ENCODE peak calls at places on chromosomes 16 and 17, in nine cellular contexts. One of them, this sample, is unnamed.
A peak's percentile ranks its signal among the peaks of the same experiment; 100 is the strongest.

GRCh38 chr16:79920685-79921084 is 320.1 kb upstream of the MAF start:
- DNase-seq in left lung: no peak
- DNase-seq in mammary epithelial cell: no peak
- DNase-seq in A549: no peak
- DNase-seq in pancreas: no peak
- DNase-seq in uterus: no peak
- DNase-seq in lung: no peak
- DNase-seq in IMR-90: no peak
- DNase-seq in upper lobe of right lung: no peak
- DNase-seq in this sample: no peak

GRCh38 chr16:48583075-48584065 is 26.6 kb downstream of the N4BP1 start:
- DNase-seq in left lung: no peak
- DNase-seq in mammary epithelial cell: no peak
- DNase-seq in A549: no peak
- DNase-seq in pancreas: no peak
- DNase-seq in uterus: no peak
- DNase-seq in lung: peak; percentile 60
- DNase-seq in IMR-90: no peak
- DNase-seq in upper lobe of right lung: no peak
- DNase-seq in this sample: no peak

GRCh38 chr17:62804822-62805221 is 3.3 kb downstream of the MARCHF10 start:
- DNase-seq in left lung: no peak
- DNase-seq in mammary epithelial cell: peak; percentile 56
- DNase-seq in A549: peak; percentile 91
- DNase-seq in pancreas: no peak
- DNase-seq in uterus: no peak
- DNase-seq in lung: no peak
- DNase-seq in IMR-90: peak; percentile 75
- DNase-seq in upper lobe of right lung: no peak
- DNase-seq in this sample: no peak

GRCh38 chr17:489758-490329 is 137.2 kb upstream of the RPH3AL start:
- DNase-seq in left lung: no peak
- DNase-seq in mammary epithelial cell: peak; percentile 40
- DNase-seq in A549: peak; percentile 67
- DNase-seq in pancreas: no peak
- DNase-seq in uterus: peak; percentile 41
- DNase-seq in lung: peak; percentile 39
- DNase-seq in IMR-90: peak; percentile 44
- DNase-seq in upper lobe of right lung: peak; percentile 70
- DNase-seq in this sample: peak; percentile 74

GRCh38 chr17:73210002-73210678 is 17.3 kb downstream of the COG1 start:
- DNase-seq in left lung: no peak
- DNase-seq in mammary epithelial cell: no peak
- DNase-seq in A549: no peak
- DNase-seq in pancreas: no peak
- DNase-seq in uterus: no peak
- DNase-seq in lung: no peak
- DNase-seq in IMR-90: no peak
- DNase-seq in upper lobe of right lung: no peak
- DNase-seq in this sample: no peak

GRCh38 chr16:87200637-87201036 is 116.6 kb downstream of the C16orf95 start:
- DNase-seq in left lung: no peak
- DNase-seq in mammary epithelial cell: no peak
- DNase-seq in A549: no peak
- DNase-seq in pancreas: no peak
- DNase-seq in uterus: no peak
- DNase-seq in lung: no peak
- DNase-seq in IMR-90: no peak
- DNase-seq in upper lobe of right lung: no peak
- DNase-seq in this sample: no peak

GRCh38 chr17:41340934-41341861 is 9.4 kb downstream of the KRT33A start:
- DNase-seq in left lung: no peak
- DNase-seq in mammary epithelial cell: no peak
- DNase-seq in A549: no peak
- DNase-seq in pancreas: no peak
- DNase-seq in uterus: no peak
- DNase-seq in lung: no peak
- DNase-seq in IMR-90: no peak
- DNase-seq in upper lobe of right lung: no peak
- DNase-seq in this sample: no peak

GRCh38 chr17:2398655-2399571 is 1.9 kb downstream of the MNT start:
- DNase-seq in left lung: peak; percentile 76
- DNase-seq in mammary epithelial cell: peak; percentile 74
- DNase-seq in A549: peak; percentile 82
- DNase-seq in pancreas: peak; percentile 80
- DNase-seq in uterus: peak; percentile 74
- DNase-seq in lung: peak; percentile 66
- DNase-seq in IMR-90: peak; percentile 78
- DNase-seq in upper lobe of right lung: peak; percentile 88
- DNase-seq in this sample: peak; percentile 56

GRCh38 chr17:17067277-17067676 is 25.0 kb downstream of the MPRIP start:
- DNase-seq in left lung: peak; percentile 4
- DNase-seq in mammary epithelial cell: peak; percentile 62
- DNase-seq in A549: peak; percentile 56
- DNase-seq in pancreas: no peak
- DNase-seq in uterus: no peak
- DNase-seq in lung: no peak
- DNase-seq in IMR-90: peak; percentile 55
- DNase-seq in upper lobe of right lung: peak; percentile 11
- DNase-seq in this sample: no peak

GRCh38 chr17:17737938-17738894 is 57.0 kb downstream of the RAI1 start:
- DNase-seq in left lung: no peak
- DNase-seq in mammary epithelial cell: peak; percentile 44
- DNase-seq in A549: peak; percentile 83
- DNase-seq in pancreas: no peak
- DNase-seq in uterus: no peak
- DNase-seq in lung: no peak
- DNase-seq in IMR-90: no peak
- DNase-seq in upper lobe of right lung: peak; percentile 72
- DNase-seq in this sample: no peak

DNA sequence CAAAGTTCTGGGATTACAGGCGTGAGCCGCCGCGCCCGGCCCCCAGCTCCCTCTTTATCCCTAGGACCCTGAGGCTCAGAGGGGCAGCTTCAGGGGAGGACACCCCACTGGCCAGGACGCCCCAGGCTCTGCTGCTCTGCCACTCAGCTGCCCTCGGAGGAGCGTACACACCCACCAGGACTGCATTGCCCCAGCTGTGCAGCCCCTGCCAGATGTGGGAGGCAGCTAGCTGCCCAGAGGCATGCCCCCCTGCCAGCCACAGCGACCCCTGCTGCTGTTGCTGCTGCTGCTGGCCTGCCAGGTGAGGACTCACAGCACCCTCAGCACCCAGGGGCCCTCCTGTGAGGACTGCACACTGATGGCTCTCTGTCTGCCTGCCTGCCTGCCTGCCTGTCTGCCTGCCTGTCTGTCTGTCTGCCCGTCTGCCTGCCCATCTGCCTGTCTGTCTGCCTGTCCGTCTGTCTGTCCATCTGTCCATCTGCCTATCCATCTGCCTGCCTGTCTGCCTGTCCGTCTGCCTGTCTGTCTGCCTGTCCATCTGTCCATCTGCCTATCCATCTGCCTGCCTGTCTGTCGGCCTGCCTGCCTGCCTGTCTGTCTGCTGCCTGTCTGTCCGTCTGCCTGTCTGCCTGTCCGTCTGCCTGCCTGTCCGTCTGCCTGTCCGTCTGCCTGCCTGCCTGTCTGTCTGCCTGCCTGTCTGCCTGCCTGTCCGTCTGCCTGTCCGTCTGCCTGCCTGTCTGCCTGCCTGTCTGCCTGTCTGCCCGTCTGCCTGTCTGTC is 5.0 kb downstream of the GCGR start:
- DNase-seq in left lung: no peak
- DNase-seq in mammary epithelial cell: no peak
- DNase-seq in A549: no peak
- DNase-seq in pancreas: peak; percentile 53
- DNase-seq in uterus: no peak
- DNase-seq in lung: no peak
- DNase-seq in IMR-90: no peak
- DNase-seq in upper lobe of right lung: no peak
- DNase-seq in this sample: no peak
- TF ChIP-seq CTCF in left lung: no peak
- TF ChIP-seq CTCF in mammary epithelial cell: no peak
- TF ChIP-seq CTCF in A549: no peak
- TF ChIP-seq CTCF in pancreas: no peak
- TF ChIP-seq CTCF in uterus: no peak
- TF ChIP-seq CTCF in lung: no peak
- TF ChIP-seq CTCF in IMR-90: no peak
- TF ChIP-seq CTCF in upper lobe of right lung: no peak
- TF ChIP-seq CTCF in this sample: peak; percentile 42

GRCh38 chr17:75773121-75773807 is 8.3 kb upstream of the GALK1 start:
- DNase-seq in left lung: no peak
- DNase-seq in mammary epithelial cell: no peak
- DNase-seq in A549: no peak
- DNase-seq in pancreas: peak; percentile 64
- DNase-seq in uterus: peak; percentile 14
- DNase-seq in lung: no peak
- DNase-seq in IMR-90: no peak
- DNase-seq in upper lobe of right lung: peak; percentile 65
- DNase-seq in this sample: no peak

GRCh38 chr17:75774471-75774987 is 9.5 kb upstream of the GALK1 start:
- DNase-seq in left lung: no peak
- DNase-seq in mammary epithelial cell: no peak
- DNase-seq in A549: no peak
- DNase-seq in pancreas: no peak
- DNase-seq in uterus: no peak
- DNase-seq in lung: no peak
- DNase-seq in IMR-90: no peak
- DNase-seq in upper lobe of right lung: peak; percentile 57
- DNase-seq in this sample: no peak

GRCh38 chr17:75769536-75769935 is 4.5 kb upstream of the GALK1 start:
- DNase-seq in left lung: no peak
- DNase-seq in mammary epithelial cell: no peak
- DNase-seq in A549: no peak
- DNase-seq in pancreas: no peak
- DNase-seq in uterus: no peak
- DNase-seq in lung: no peak
- DNase-seq in IMR-90: no peak
- DNase-seq in upper lobe of right lung: no peak
- DNase-seq in this sample: no peak

GRCh38 chr17:75773808-75774470 is 8.9 kb upstream of the GALK1 start:
- DNase-seq in left lung: no peak
- DNase-seq in mammary epithelial cell: no peak
- DNase-seq in A549: no peak
- DNase-seq in pancreas: peak; percentile 75
- DNase-seq in uterus: peak; percentile 23
- DNase-seq in lung: no peak
- DNase-seq in IMR-90: no peak
- DNase-seq in upper lobe of right lung: peak; percentile 67
- DNase-seq in this sample: no peak

GRCh38 chr17:75771334-75772281 is 6.6 kb upstream of the GALK1 start:
- DNase-seq in left lung: no peak
- DNase-seq in mammary epithelial cell: no peak
- DNase-seq in A549: no peak
- DNase-seq in pancreas: no peak
- DNase-seq in uterus: no peak
- DNase-seq in lung: no peak
- DNase-seq in IMR-90: peak; percentile 25
- DNase-seq in upper lobe of right lung: peak; percentile 32
- DNase-seq in this sample: no peak
- TF ChIP-seq CTCF in left lung: no peak
- TF ChIP-seq CTCF in mammary epithelial cell: peak; percentile 20
- TF ChIP-seq CTCF in A549: peak; percentile 35
- TF ChIP-seq CTCF in pancreas: no peak
- TF ChIP-seq CTCF in uterus: no peak
- TF ChIP-seq CTCF in lung: no peak
- TF ChIP-seq CTCF in IMR-90: no peak
- TF ChIP-seq CTCF in upper lobe of right lung: no peak
- TF ChIP-seq CTCF in this sample: no peak

GRCh38 chr16:1450218-1450617 is 5.9 kb upstream of the CCDC154 start:
- DNase-seq in left lung: no peak
- DNase-seq in mammary epithelial cell: no peak
- DNase-seq in A549: no peak
- DNase-seq in pancreas: no peak
- DNase-seq in uterus: no peak
- DNase-seq in lung: no peak
- DNase-seq in IMR-90: no peak
- DNase-seq in upper lobe of right lung: no peak
- DNase-seq in this sample: no peak
- TF ChIP-seq CTCF in left lung: no peak
- TF ChIP-seq CTCF in mammary epithelial cell: no peak
- TF ChIP-seq CTCF in A549: no peak
- TF ChIP-seq CTCF in pancreas: no peak
- TF ChIP-seq CTCF in uterus: no peak
- TF ChIP-seq CTCF in lung: no peak
- TF ChIP-seq CTCF in IMR-90: no peak
- TF ChIP-seq CTCF in upper lobe of right lung: no peak
- TF ChIP-seq CTCF in this sample: peak; percentile 11

GRCh38 chr17:80647746-80648145 is 103.1 kb downstream of the RPTOR start:
- DNase-seq in left lung: no peak
- DNase-seq in mammary epithelial cell: peak; percentile 84
- DNase-seq in A549: no peak
- DNase-seq in pancreas: no peak
- DNase-seq in uterus: no peak
- DNase-seq in lung: no peak
- DNase-seq in IMR-90: peak; percentile 97
- DNase-seq in upper lobe of right lung: no peak
- DNase-seq in this sample: no peak

GRCh38 chr17:80650751-80651173 is 106.1 kb downstream of the RPTOR start:
- DNase-seq in left lung: no peak
- DNase-seq in mammary epithelial cell: no peak
- DNase-seq in A549: no peak
- DNase-seq in pancreas: no peak
- DNase-seq in uterus: no peak
- DNase-seq in lung: no peak
- DNase-seq in IMR-90: no peak
- DNase-seq in upper lobe of right lung: no peak
- DNase-seq in this sample: no peak

GRCh38 chr17:80649200-80649644 is 104.6 kb downstream of the RPTOR start:
- DNase-seq in left lung: no peak
- DNase-seq in mammary epithelial cell: peak; percentile 42
- DNase-seq in A549: no peak
- DNase-seq in pancreas: no peak
- DNase-seq in uterus: no peak
- DNase-seq in lung: no peak
- DNase-seq in IMR-90: no peak
- DNase-seq in upper lobe of right lung: no peak
- DNase-seq in this sample: no peak

GRCh38 chr17:80650339-80650672 is 105.7 kb downstream of the RPTOR start:
- DNase-seq in left lung: no peak
- DNase-seq in mammary epithelial cell: no peak
- DNase-seq in A549: no peak
- DNase-seq in pancreas: no peak
- DNase-seq in uterus: no peak
- DNase-seq in lung: no peak
- DNase-seq in IMR-90: no peak
- DNase-seq in upper lobe of right lung: no peak
- DNase-seq in this sample: no peak

DNA sequence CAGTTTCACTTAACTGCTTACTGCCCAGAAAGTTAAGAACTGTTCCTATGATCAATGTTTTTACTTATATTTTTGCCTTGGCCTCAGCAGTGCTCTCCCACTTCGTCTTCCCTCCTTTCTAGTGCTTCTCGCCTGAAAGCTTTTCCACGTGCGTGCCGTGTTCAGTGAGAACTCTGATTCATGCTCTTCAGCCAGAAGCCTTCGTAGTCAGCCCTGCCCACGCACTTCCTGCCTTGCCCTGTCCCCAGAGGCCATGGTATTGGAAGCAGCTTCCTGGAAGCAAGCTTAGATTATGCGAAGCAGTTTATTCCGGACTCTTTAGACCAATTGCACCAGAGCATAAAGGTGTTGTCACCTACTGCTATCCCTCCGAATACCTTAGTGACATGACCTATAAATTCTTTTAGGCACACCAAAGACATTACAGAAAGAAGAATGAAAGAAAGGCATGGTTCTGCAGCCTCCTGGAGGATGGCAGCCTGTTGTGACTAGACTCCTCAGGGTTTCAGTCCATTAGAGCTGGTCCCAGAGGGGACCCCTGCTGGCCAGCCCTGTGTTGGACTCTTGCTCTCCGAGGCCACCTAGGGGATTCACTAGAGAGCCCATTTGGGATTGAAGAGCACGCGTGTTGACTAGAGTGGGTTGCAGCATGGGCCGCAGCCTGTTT is 105.2 kb downstream of the RPTOR start:
- DNase-seq in left lung: peak; percentile 51
- DNase-seq in mammary epithelial cell: peak; percentile 74
- DNase-seq in A549: peak; percentile 68
- DNase-seq in pancreas: no peak
- DNase-seq in uterus: peak; percentile 47
- DNase-seq in lung: peak; percentile 47
- DNase-seq in IMR-90: peak; percentile 92
- DNase-seq in upper lobe of right lung: no peak
- DNase-seq in this sample: no peak
- TF ChIP-seq CTCF in left lung: peak; percentile 15
- TF ChIP-seq CTCF in mammary epithelial cell: peak; percentile 36
- TF ChIP-seq CTCF in A549: peak; percentile 69
- TF ChIP-seq CTCF in pancreas: peak; percentile 8
- TF ChIP-seq CTCF in uterus: no peak
- TF ChIP-seq CTCF in lung: no peak
- TF ChIP-seq CTCF in IMR-90: peak; percentile 64
- TF ChIP-seq CTCF in upper lobe of right lung: peak; percentile 20
- TF ChIP-seq CTCF in this sample: peak; percentile 44